ENCODE peak calls at places on chromosome 18, in eight cellular contexts. R is hypothalamus; Y is HL-60; O is SK-MEL-5; X is activated CD8-positive, alpha-beta T cell treated with anti-CD3 and anti-CD28 coated beads for 36 hours; E is T-helper 9 cell; S is T-helper 22 cell; H is mesenchymal stem cell. B is an unnamed sample.

GRCh38 chr18:63320041-63320689 is 596 bp upstream of the BCL2 start:
- DNase-seq in R (peak), Y (peak), H (peak), E (peak), X (peak), S (peak), O (peak), B (peak)

GRCh38 chr18:1691860-1692259 is 787.2 kb downstream of the ADCYAP1 start:
- DNase-seq in O (no peak), X (no peak), E (no peak), R (no peak), Y (no peak), H (no peak), S (no peak), B (no peak)

GRCh38 chr18:41036346-41036745 is 918.7 kb upstream of the PIK3C3 start:
- DNase-seq in H (no peak), S (no peak), R (no peak), E (no peak), X (no peak), Y (no peak), O (no peak), B (no peak)

GRCh38 chr18:59303006-59303405 is 15.4 kb downstream of the CPLX4 start:
- DNase-seq in E (no peak), R (no peak), Y (no peak), O (no peak), S (no peak), X (no peak), H (no peak), B (no peak)

GRCh38 chr18:46916551-46917107 is 678 bp downstream of the PIAS2 start:
- DNase-seq in S (no peak), R (peak), H (peak), Y (no peak), E (no peak), O (peak), X (peak), B (peak)

GRCh38 chr18:57432118-57432517 is 3.1 kb upstream of the ONECUT2 start:
- DNase-seq in S (no peak), H (no peak), R (no peak), X (no peak), Y (no peak), E (no peak), O (no peak), B (no peak)

GRCh38 chr18:24398515-24398914 is 891 bp upstream of the OSBPL1A start:
- DNase-seq in Y (no peak), X (no peak), S (no peak), R (no peak), H (peak), E (no peak), O (peak), B (no peak)

GRCh38 chr18:35713545-35713944 is 132.0 kb downstream of the GALNT1 start:
- DNase-seq in X (no peak), S (no peak), H (peak), R (no peak), Y (no peak), E (no peak), O (no peak), B (no peak)

GRCh38 chr18:57435851-57436192 is 648 bp downstream of the ONECUT2 start:
- DNase-seq in S (no peak), H (no peak), R (no peak), Y (no peak), O (no peak), E (no peak), X (peak), B (no peak)

GRCh38 chr18:38796762-38797161 is 1231.2 kb upstream of the CELF4 start:
- DNase-seq in Y (no peak), R (no peak), E (no peak), O (peak), X (no peak), S (no peak), H (no peak), B (no peak)

GRCh38 chr18:63016270-63016669 is 300.9 kb downstream of the PHLPP1 start:
- DNase-seq in O (peak), Y (peak), S (no peak), H (peak), R (no peak), E (peak), X (peak), B (peak)

GRCh38 chr18:13570856-13571495 is 155.4 kb downstream of the FAM210A start:
- DNase-seq in Y (no peak), X (peak), R (no peak), E (no peak), S (no peak), O (no peak), H (no peak), B (no peak)

GRCh38 chr18:23136326-23137092 is 1.2 kb downstream of the CABLES1 start:
- DNase-seq in Y (no peak), H (peak), S (no peak), R (no peak), X (peak), E (no peak), O (peak), B (no peak)

GRCh38 chr18:79791141-79791972 is 6.4 kb upstream of the KCNG2 start:
- DNase-seq in R (no peak), O (no peak), X (no peak), Y (peak), S (no peak), E (no peak), H (peak), B (no peak)

GRCh38 chr18:31648966-31649429 is 35.4 kb downstream of the B4GALT6 start:
- DNase-seq in E (no peak), X (no peak), R (no peak), S (no peak), Y (no peak), H (peak), O (peak), B (no peak)

GRCh38 chr18:23970161-23971153 is 44.1 kb upstream of the TTC39C start:
- DNase-seq in X (peak), Y (no peak), H (no peak), O (no peak), E (peak), R (no peak), S (peak), B (peak)

GRCh38 chr18:30457156-30457555 is 585.4 kb downstream of the DSC3 start:
- DNase-seq in Y (no peak), O (peak), X (no peak), R (no peak), H (no peak), S (no peak), E (no peak), B (no peak)

GRCh38 chr18:61572871-61573270 is 239.6 kb downstream of the CDH20 start:
- DNase-seq in H (peak), E (no peak), S (no peak), R (no peak), O (no peak), Y (no peak), X (no peak), B (no peak)

GRCh38 chr18:36529747-36530146 is 232.2 kb downstream of the FHOD3 start:
- DNase-seq in S (no peak), Y (no peak), E (no peak), H (no peak), R (no peak), X (no peak), O (no peak), B (no peak)

GRCh38 chr18:634551-635045 is 22.9 kb upstream of the TYMS start:
- DNase-seq in H (no peak), O (peak), X (no peak), E (no peak), S (no peak), R (no peak), Y (no peak), B (no peak)

GRCh38 chr18:2963048-2963447 is 49.9 kb downstream of the LPIN2 start:
- DNase-seq in H (no peak), R (no peak), E (peak), O (no peak), X (peak), Y (no peak), S (peak), B (no peak)

B was measured in CD4-positive, alpha-beta T cell.